ENCODE peak calls at places on chromosomes 3 and 15, in eight cellular contexts. One of them, this sample, is unnamed.

GRCh38 chr3:48595075-48595525 is at the start of gene COL7A1:
- DNase-seq in GM12865: no peak
- DNase-seq in kidney: no peak
- DNase-seq in upper lobe of left lung: no peak
- DNase-seq in fibroblast of pulmonary artery: no peak
- DNase-seq in kidney epithelial cell: no peak
- DNase-seq in neural progenitor cell: no peak
- DNase-seq in AG04450: no peak
- DNase-seq in this sample: no peak

GRCh38 chr15:60899322-60899966 is 329.7 kb downstream of the RORA start:
- DNase-seq in GM12865: peak; percentile 81
- DNase-seq in kidney: no peak
- DNase-seq in upper lobe of left lung: no peak
- DNase-seq in fibroblast of pulmonary artery: no peak
- DNase-seq in kidney epithelial cell: no peak
- DNase-seq in neural progenitor cell: no peak
- DNase-seq in AG04450: no peak
- DNase-seq in this sample: no peak

GRCh38 chr3:175940881-175941280 is 1081.7 kb downstream of the NAALADL2 start:
- DNase-seq in GM12865: peak; percentile 46
- DNase-seq in kidney: no peak
- DNase-seq in upper lobe of left lung: no peak
- DNase-seq in fibroblast of pulmonary artery: no peak
- DNase-seq in kidney epithelial cell: no peak
- DNase-seq in neural progenitor cell: peak; percentile 52
- DNase-seq in AG04450: no peak
- DNase-seq in this sample: no peak

GRCh38 chr3:71926242-71926560 is 141.3 kb upstream of the PROK2 start:
- DNase-seq in GM12865: peak; percentile 69
- DNase-seq in kidney: no peak
- DNase-seq in upper lobe of left lung: peak; percentile 46
- DNase-seq in fibroblast of pulmonary artery: peak; percentile 7
- DNase-seq in kidney epithelial cell: no peak
- DNase-seq in neural progenitor cell: peak; percentile 44
- DNase-seq in AG04450: no peak
- DNase-seq in this sample: no peak

GRCh38 chr15:66772967-66773873 is 71.2 kb downstream of the SMAD6 start:
- DNase-seq in GM12865: no peak
- DNase-seq in kidney: peak; percentile 89
- DNase-seq in upper lobe of left lung: peak; percentile 38
- DNase-seq in fibroblast of pulmonary artery: peak; percentile 64
- DNase-seq in kidney epithelial cell: no peak
- DNase-seq in neural progenitor cell: peak; percentile 74
- DNase-seq in AG04450: no peak
- DNase-seq in this sample: no peak

GRCh38 chr15:57158589-57158988 is 217.7 kb upstream of the CGNL1 start:
- DNase-seq in GM12865: no peak
- DNase-seq in kidney: no peak
- DNase-seq in upper lobe of left lung: no peak
- DNase-seq in fibroblast of pulmonary artery: no peak
- DNase-seq in kidney epithelial cell: peak; percentile 9
- DNase-seq in neural progenitor cell: no peak
- DNase-seq in AG04450: no peak
- DNase-seq in this sample: peak; percentile 49

GRCh38 chr3:63344676-63345075 is 66.6 kb downstream of the SYNPR start:
- DNase-seq in GM12865: no peak
- DNase-seq in kidney: no peak
- DNase-seq in upper lobe of left lung: no peak
- DNase-seq in fibroblast of pulmonary artery: no peak
- DNase-seq in kidney epithelial cell: no peak
- DNase-seq in neural progenitor cell: peak; percentile 73
- DNase-seq in AG04450: no peak
- DNase-seq in this sample: no peak

GRCh38 chr3:101796076-101796475 is 17.1 kb downstream of the NXPE3 start:
- DNase-seq in GM12865: no peak
- DNase-seq in kidney: no peak
- DNase-seq in upper lobe of left lung: no peak
- DNase-seq in fibroblast of pulmonary artery: no peak
- DNase-seq in kidney epithelial cell: no peak
- DNase-seq in neural progenitor cell: no peak
- DNase-seq in AG04450: no peak
- DNase-seq in this sample: no peak

GRCh38 chr15:67458449-67458848 is 62.5 kb upstream of the C15orf61 start:
- DNase-seq in GM12865: no peak
- DNase-seq in kidney: no peak
- DNase-seq in upper lobe of left lung: no peak
- DNase-seq in fibroblast of pulmonary artery: no peak
- DNase-seq in kidney epithelial cell: no peak
- DNase-seq in neural progenitor cell: no peak
- DNase-seq in AG04450: no peak
- DNase-seq in this sample: no peak

GRCh38 chr3:3800076-3800448 is 831 bp downstream of the LRRN1 start:
- DNase-seq in GM12865: no peak
- DNase-seq in kidney: peak; percentile 69
- DNase-seq in upper lobe of left lung: no peak
- DNase-seq in fibroblast of pulmonary artery: no peak
- DNase-seq in kidney epithelial cell: no peak
- DNase-seq in neural progenitor cell: peak; percentile 51
- DNase-seq in AG04450: no peak
- DNase-seq in this sample: no peak

GRCh38 chr3:51311055-51311454 is 74.0 kb upstream of the MANF start:
- DNase-seq in GM12865: peak; percentile 28
- DNase-seq in kidney: no peak
- DNase-seq in upper lobe of left lung: no peak
- DNase-seq in fibroblast of pulmonary artery: peak; percentile 47
- DNase-seq in kidney epithelial cell: no peak
- DNase-seq in neural progenitor cell: peak; percentile 34
- DNase-seq in AG04450: peak; percentile 7
- DNase-seq in this sample: no peak

GRCh38 chr3:193884652-193885051 is 251.3 kb upstream of the HES1 start:
- DNase-seq in GM12865: no peak
- DNase-seq in kidney: no peak
- DNase-seq in upper lobe of left lung: no peak
- DNase-seq in fibroblast of pulmonary artery: no peak
- DNase-seq in kidney epithelial cell: no peak
- DNase-seq in neural progenitor cell: no peak
- DNase-seq in AG04450: no peak
- DNase-seq in this sample: no peak

GRCh38 chr15:39747326-39747725 is 35.3 kb downstream of the FSIP1 start:
- DNase-seq in GM12865: no peak
- DNase-seq in kidney: no peak
- DNase-seq in upper lobe of left lung: no peak
- DNase-seq in fibroblast of pulmonary artery: peak; percentile 79
- DNase-seq in kidney epithelial cell: no peak
- DNase-seq in neural progenitor cell: no peak
- DNase-seq in AG04450: no peak
- DNase-seq in this sample: peak; percentile 47

GRCh38 chr15:77507911-77508310 is 87.2 kb downstream of the HMG20A start:
- DNase-seq in GM12865: no peak
- DNase-seq in kidney: no peak
- DNase-seq in upper lobe of left lung: no peak
- DNase-seq in fibroblast of pulmonary artery: peak; percentile 86
- DNase-seq in kidney epithelial cell: no peak
- DNase-seq in neural progenitor cell: no peak
- DNase-seq in AG04450: no peak
- DNase-seq in this sample: peak; percentile 70

GRCh38 chr3:57150097-57150496 is 15.1 kb downstream of the IL17RD start:
- DNase-seq in GM12865: no peak
- DNase-seq in kidney: no peak
- DNase-seq in upper lobe of left lung: no peak
- DNase-seq in fibroblast of pulmonary artery: no peak
- DNase-seq in kidney epithelial cell: no peak
- DNase-seq in neural progenitor cell: peak; percentile 61
- DNase-seq in AG04450: no peak
- DNase-seq in this sample: peak; percentile 56

GRCh38 chr15:49410660-49411059 is 12.4 kb upstream of the FGF7 start:
- DNase-seq in GM12865: no peak
- DNase-seq in kidney: no peak
- DNase-seq in upper lobe of left lung: no peak
- DNase-seq in fibroblast of pulmonary artery: no peak
- DNase-seq in kidney epithelial cell: no peak
- DNase-seq in neural progenitor cell: no peak
- DNase-seq in AG04450: no peak
- DNase-seq in this sample: no peak

GRCh38 chr3:98038241-98038640 is 3.1 kb upstream of the GABRR3 start:
- DNase-seq in GM12865: no peak
- DNase-seq in kidney: no peak
- DNase-seq in upper lobe of left lung: no peak
- DNase-seq in fibroblast of pulmonary artery: peak; percentile 13
- DNase-seq in kidney epithelial cell: no peak
- DNase-seq in neural progenitor cell: no peak
- DNase-seq in AG04450: no peak
- DNase-seq in this sample: no peak

GRCh38 chr3:157087398-157088132 is 72.4 kb downstream of the CCNL1 start:
- DNase-seq in GM12865: peak; percentile 50
- DNase-seq in kidney: no peak
- DNase-seq in upper lobe of left lung: no peak
- DNase-seq in fibroblast of pulmonary artery: peak; percentile 57
- DNase-seq in kidney epithelial cell: no peak
- DNase-seq in neural progenitor cell: no peak
- DNase-seq in AG04450: no peak
- DNase-seq in this sample: no peak

DNA sequence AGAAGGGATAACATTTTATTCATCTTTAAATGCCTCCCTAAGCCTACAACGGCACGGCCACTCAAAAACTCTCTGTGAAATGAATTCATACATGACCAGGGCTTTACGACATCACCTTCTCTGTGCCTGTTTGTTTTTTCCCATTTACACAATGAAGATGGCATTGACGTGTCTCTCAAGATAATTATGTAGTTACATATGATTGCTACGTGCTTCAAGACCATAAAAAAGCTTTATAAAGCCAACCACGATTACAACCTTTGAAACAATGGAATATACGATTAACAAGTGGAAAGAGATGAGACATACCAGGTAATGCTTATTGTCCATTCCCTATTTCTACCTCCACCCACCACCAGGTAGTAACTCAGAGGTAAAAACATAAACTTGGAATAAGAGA is 168.4 kb downstream of the P3H2 start:
- DNase-seq in GM12865: no peak
- DNase-seq in kidney: no peak
- DNase-seq in upper lobe of left lung: no peak
- DNase-seq in fibroblast of pulmonary artery: no peak
- DNase-seq in kidney epithelial cell: no peak
- DNase-seq in neural progenitor cell: no peak
- DNase-seq in AG04450: no peak
- DNase-seq in this sample: no peak
- TF ChIP-seq CTCF in GM12865: no peak
- TF ChIP-seq CTCF in kidney: no peak
- TF ChIP-seq CTCF in upper lobe of left lung: no peak
- TF ChIP-seq CTCF in fibroblast of pulmonary artery: no peak
- TF ChIP-seq CTCF in kidney epithelial cell: no peak
- TF ChIP-seq CTCF in neural progenitor cell: no peak
- TF ChIP-seq CTCF in AG04450: no peak
- TF ChIP-seq CTCF in this sample: no peak

DNA sequence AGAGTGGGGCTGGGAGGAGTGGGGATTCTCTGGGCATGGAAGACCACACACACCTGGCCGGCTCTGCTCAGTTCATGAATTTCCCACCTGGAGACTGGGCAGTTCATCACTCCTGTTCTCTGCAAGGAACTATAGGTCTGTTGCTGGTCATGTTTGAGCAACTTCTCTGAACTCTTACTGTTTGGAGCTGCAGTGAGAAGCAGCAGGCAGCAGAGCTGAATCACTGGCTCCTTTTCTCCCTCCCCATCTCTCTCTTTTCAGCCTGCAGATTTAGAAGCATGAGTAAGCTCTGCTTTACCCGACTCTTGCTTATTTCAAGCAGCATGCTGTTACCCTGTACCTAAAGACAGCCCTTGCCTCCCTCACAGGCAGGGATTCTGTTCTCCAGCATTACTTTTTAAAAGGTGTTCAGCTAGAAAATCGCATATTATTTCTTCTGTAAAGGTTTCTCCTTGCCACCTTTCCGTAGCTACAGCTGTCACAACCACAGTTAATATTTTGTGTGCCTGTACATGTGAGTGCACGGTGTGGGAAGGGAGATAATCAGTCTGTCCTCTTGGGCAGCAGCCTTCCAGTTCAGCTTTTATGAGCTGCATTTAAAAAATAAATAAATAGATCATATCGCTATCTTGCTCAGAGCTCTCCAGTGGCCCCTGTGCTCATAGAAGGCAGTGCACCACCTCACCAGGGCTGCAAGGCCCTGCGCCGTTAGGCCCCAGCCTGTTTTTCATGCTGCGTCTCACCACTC is 131.6 kb downstream of the CHCHD6 start:
- DNase-seq in GM12865: no peak
- DNase-seq in kidney: no peak
- DNase-seq in upper lobe of left lung: no peak
- DNase-seq in fibroblast of pulmonary artery: peak; percentile 55
- DNase-seq in kidney epithelial cell: peak; percentile 18
- DNase-seq in neural progenitor cell: no peak
- DNase-seq in AG04450: peak; percentile 37
- DNase-seq in this sample: no peak
- TF ChIP-seq CTCF in GM12865: no peak
- TF ChIP-seq CTCF in kidney: no peak
- TF ChIP-seq CTCF in upper lobe of left lung: no peak
- TF ChIP-seq CTCF in fibroblast of pulmonary artery: peak; percentile 35
- TF ChIP-seq CTCF in kidney epithelial cell: peak; percentile 15
- TF ChIP-seq CTCF in neural progenitor cell: peak; percentile 20
- TF ChIP-seq CTCF in AG04450: peak; percentile 58
- TF ChIP-seq CTCF in this sample: peak; percentile 39

GRCh38 chr3:127473244-127474024 is 117.1 kb downstream of the TPRA1 start:
- DNase-seq in GM12865: peak; percentile 24
- DNase-seq in kidney: no peak
- DNase-seq in upper lobe of left lung: no peak
- DNase-seq in fibroblast of pulmonary artery: no peak
- DNase-seq in kidney epithelial cell: no peak
- DNase-seq in neural progenitor cell: peak; percentile 69
- DNase-seq in AG04450: no peak
- DNase-seq in this sample: no peak
- TF ChIP-seq CTCF in GM12865: peak; percentile 37
- TF ChIP-seq CTCF in kidney: no peak
- TF ChIP-seq CTCF in upper lobe of left lung: peak; percentile 52
- TF ChIP-seq CTCF in fibroblast of pulmonary artery: peak; percentile 13
- TF ChIP-seq CTCF in kidney epithelial cell: peak; percentile 23
- TF ChIP-seq CTCF in neural progenitor cell: peak; percentile 62
- TF ChIP-seq CTCF in AG04450: no peak
- TF ChIP-seq CTCF in this sample: peak; percentile 45

GRCh38 chr3:129893616-129894070 is at the start of gene TMCC1:
- DNase-seq in GM12865: peak; percentile 95
- DNase-seq in kidney: peak; percentile 95
- DNase-seq in upper lobe of left lung: peak; percentile 94
- DNase-seq in fibroblast of pulmonary artery: peak; percentile 73
- DNase-seq in kidney epithelial cell: peak; percentile 19
- DNase-seq in neural progenitor cell: peak; percentile 95
- DNase-seq in AG04450: peak; percentile 7
- DNase-seq in this sample: peak; percentile 43

GRCh38 chr3:129892486-129892856 is 1.0 kb downstream of the TMCC1 start:
- DNase-seq in GM12865: peak; percentile 31
- DNase-seq in kidney: peak; percentile 75
- DNase-seq in upper lobe of left lung: no peak
- DNase-seq in fibroblast of pulmonary artery: no peak
- DNase-seq in kidney epithelial cell: no peak
- DNase-seq in neural progenitor cell: no peak
- DNase-seq in AG04450: no peak
- DNase-seq in this sample: no peak

GRCh38 chr3:129890125-129890524 is 3.4 kb downstream of the TMCC1 start:
- DNase-seq in GM12865: peak; percentile 65
- DNase-seq in kidney: no peak
- DNase-seq in upper lobe of left lung: no peak
- DNase-seq in fibroblast of pulmonary artery: no peak
- DNase-seq in kidney epithelial cell: no peak
- DNase-seq in neural progenitor cell: no peak
- DNase-seq in AG04450: no peak
- DNase-seq in this sample: no peak

GRCh38 chr3:129890891-129891290 is 2.6 kb downstream of the TMCC1 start:
- DNase-seq in GM12865: no peak
- DNase-seq in kidney: no peak
- DNase-seq in upper lobe of left lung: no peak
- DNase-seq in fibroblast of pulmonary artery: no peak
- DNase-seq in kidney epithelial cell: no peak
- DNase-seq in neural progenitor cell: no peak
- DNase-seq in AG04450: no peak
- DNase-seq in this sample: no peak

GRCh38 chr3:129892857-129893615 is 475 bp downstream of the TMCC1 start:
- DNase-seq in GM12865: peak; percentile 87
- DNase-seq in kidney: peak; percentile 91
- DNase-seq in upper lobe of left lung: no peak
- DNase-seq in fibroblast of pulmonary artery: peak; percentile 9
- DNase-seq in kidney epithelial cell: no peak
- DNase-seq in neural progenitor cell: peak; percentile 89
- DNase-seq in AG04450: no peak
- DNase-seq in this sample: no peak
- TF ChIP-seq CTCF in GM12865: no peak
- TF ChIP-seq CTCF in kidney: no peak
- TF ChIP-seq CTCF in upper lobe of left lung: peak; percentile 34
- TF ChIP-seq CTCF in fibroblast of pulmonary artery: no peak
- TF ChIP-seq CTCF in kidney epithelial cell: no peak
- TF ChIP-seq CTCF in neural progenitor cell: no peak
- TF ChIP-seq CTCF in AG04450: no peak
- TF ChIP-seq CTCF in this sample: no peak

This sample was measured in retinal pigment epithelial cell.